ENCODE peak calls at places on chromosomes 5 and 9, in four cellular contexts. One of them, this sample, is unnamed.

GRCh38 chr9:69885474-69885929 is 64.9 kb downstream of the CFAP95 start:
- DNase-seq in GM10248: no peak
- DNase-seq in GM06990: no peak
- DNase-seq in coronary artery: no peak
- DNase-seq in this sample: no peak

GRCh38 chr5:59206132-59206581 is 623.3 kb downstream of the RAB3C start:
- DNase-seq in coronary artery: no peak
- DNase-seq in GM10248: no peak
- DNase-seq in GM06990: no peak
- DNase-seq in this sample: no peak

GRCh38 chr9:69433426-69433825 is 108.4 kb downstream of the ENTREP1 start:
- DNase-seq in coronary artery: no peak
- DNase-seq in GM10248: no peak
- DNase-seq in GM06990: no peak
- DNase-seq in this sample: no peak

GRCh38 chr9:113808391-113809191 is 67.5 kb upstream of the ZNF618 start:
- DNase-seq in GM06990: no peak
- DNase-seq in GM10248: peak
- DNase-seq in coronary artery: no peak
- DNase-seq in this sample: no peak

GRCh38 chr5:169258372-169259000 is 42.5 kb downstream of the SLIT3 start:
- DNase-seq in GM10248: no peak
- DNase-seq in coronary artery: no peak
- DNase-seq in GM06990: no peak
- DNase-seq in this sample: no peak

GRCh38 chr5:132203464-132203818 is 24.2 kb downstream of the P4HA2 start:
- DNase-seq in GM06990: no peak
- DNase-seq in GM10248: no peak
- DNase-seq in coronary artery: no peak
- DNase-seq in this sample: no peak

GRCh38 chr9:132572921-132573320 is 9.5 kb upstream of the BARHL1 start:
- DNase-seq in coronary artery: no peak
- DNase-seq in GM06990: no peak
- DNase-seq in GM10248: no peak
- DNase-seq in this sample: no peak

GRCh38 chr9:18947772-18948391 is 85.1 kb downstream of the SAXO1 start:
- DNase-seq in GM10248: no peak
- DNase-seq in coronary artery: no peak
- DNase-seq in GM06990: no peak
- DNase-seq in this sample: no peak

GRCh38 chr5:157328277-157328912 is 62.5 kb downstream of the CYFIP2 start:
- DNase-seq in coronary artery: no peak
- DNase-seq in GM06990: no peak
- DNase-seq in GM10248: peak
- DNase-seq in this sample: peak

GRCh38 chr5:108148715-108149139 is 233.2 kb downstream of the FBXL17 start:
- DNase-seq in GM06990: no peak
- DNase-seq in coronary artery: no peak
- DNase-seq in GM10248: no peak
- DNase-seq in this sample: peak

GRCh38 chr9:76876098-76876497 is 29.8 kb downstream of the PRUNE2 start:
- DNase-seq in GM10248: no peak
- DNase-seq in GM06990: no peak
- DNase-seq in coronary artery: no peak
- DNase-seq in this sample: no peak

GRCh38 chr9:37350486-37351190 is 71.9 kb upstream of the GRHPR start:
- DNase-seq in GM06990: no peak
- DNase-seq in GM10248: no peak
- DNase-seq in coronary artery: no peak
- DNase-seq in this sample: no peak

GRCh38 chr5:136020383-136021015 is 8.3 kb upstream of the TGFBI start:
- DNase-seq in coronary artery: peak
- DNase-seq in GM06990: no peak
- DNase-seq in GM10248: no peak
- DNase-seq in this sample: no peak

GRCh38 chr9:124280176-124280691 is 22.5 kb downstream of the NEK6 start:
- DNase-seq in GM10248: no peak
- DNase-seq in GM06990: no peak
- DNase-seq in coronary artery: peak
- DNase-seq in this sample: no peak

GRCh38 chr5:72767289-72768010 is 49.0 kb upstream of the TNPO1 start:
- DNase-seq in GM10248: no peak
- DNase-seq in coronary artery: no peak
- DNase-seq in GM06990: no peak
- DNase-seq in this sample: no peak

GRCh38 chr9:8521112-8521511 is 721.5 kb upstream of the DMAC1 start:
- DNase-seq in coronary artery: no peak
- DNase-seq in GM10248: no peak
- DNase-seq in GM06990: no peak
- DNase-seq in this sample: no peak

GRCh38 chr9:677461-678097 is 163.9 kb upstream of the DMRT1 start:
- DNase-seq in GM06990: no peak
- DNase-seq in GM10248: no peak
- DNase-seq in coronary artery: no peak
- DNase-seq in this sample: no peak

GRCh38 chr5:7714697-7715096 is 136.2 kb downstream of the CFAP90 start:
- DNase-seq in GM10248: no peak
- DNase-seq in coronary artery: no peak
- DNase-seq in GM06990: no peak
- DNase-seq in this sample: no peak

GRCh38 chr5:34735436-34736426 is 79.6 kb downstream of the RAI14 start:
- DNase-seq in coronary artery: no peak
- DNase-seq in GM10248: no peak
- DNase-seq in GM06990: no peak
- DNase-seq in this sample: no peak

GRCh38 chr9:86410281-86410680 is 56.1 kb upstream of the TUT7 start:
- DNase-seq in GM06990: no peak
- DNase-seq in coronary artery: no peak
- DNase-seq in GM10248: no peak
- DNase-seq in this sample: no peak

GRCh38 chr5:150064681-150065220 is 21.6 kb downstream of the CSF1R start:
- DNase-seq in coronary artery: no peak
- DNase-seq in GM06990: no peak
- DNase-seq in GM10248: no peak
- DNase-seq in this sample: no peak

GRCh38 chr5:4977421-4977820 is 162.7 kb upstream of the ADAMTS16 start:
- DNase-seq in GM10248: no peak
- DNase-seq in GM06990: no peak
- DNase-seq in coronary artery: no peak
- DNase-seq in this sample: no peak

GRCh38 chr9:116100711-116101111 is 52.9 kb upstream of the PAPPA start:
- DNase-seq in coronary artery: no peak
- DNase-seq in GM10248: no peak
- DNase-seq in GM06990: no peak
- DNase-seq in this sample: no peak

GRCh38 chr5:153267506-153267905 is 223.0 kb upstream of the GRIA1 start:
- DNase-seq in GM10248: no peak
- DNase-seq in coronary artery: no peak
- DNase-seq in GM06990: no peak
- DNase-seq in this sample: no peak

GRCh38 chr9:38677660-38678303 is 42.2 kb downstream of the FAM240B start:
- DNase-seq in coronary artery: no peak
- DNase-seq in GM10248: no peak
- DNase-seq in GM06990: no peak
- DNase-seq in this sample: no peak

GRCh38 chr9:7117676-7118561 is 360.1 kb downstream of the KDM4C start:
- DNase-seq in GM06990: peak
- DNase-seq in coronary artery: no peak
- DNase-seq in GM10248: peak
- DNase-seq in this sample: peak

GRCh38 chr5:42887094-42887493 is 75.4 kb upstream of the SELENOP start:
- DNase-seq in GM10248: no peak
- DNase-seq in coronary artery: no peak
- DNase-seq in GM06990: no peak
- DNase-seq in this sample: no peak

GRCh38 chr9:137435980-137436760 is 5.0 kb downstream of the ENTPD8 start:
- DNase-seq in GM06990: no peak
- DNase-seq in GM10248: no peak
- DNase-seq in coronary artery: no peak
- DNase-seq in this sample: no peak

GRCh38 chr5:140106101-140106500 is 7.8 kb upstream of the PURA start:
- DNase-seq in coronary artery: no peak
- DNase-seq in GM06990: no peak
- DNase-seq in GM10248: no peak
- DNase-seq in this sample: no peak

GRCh38 chr9:19173598-19174125 is 46.4 kb upstream of the PLIN2 start:
- DNase-seq in GM06990: no peak
- DNase-seq in coronary artery: no peak
- DNase-seq in GM10248: no peak
- DNase-seq in this sample: no peak

GRCh38 chr9:118644066-118644465 is 725.2 kb downstream of the BRINP1 start:
- DNase-seq in coronary artery: no peak
- DNase-seq in GM10248: no peak
- DNase-seq in GM06990: no peak
- DNase-seq in this sample: no peak

GRCh38 chr9:96875460-96876142 is 21.3 kb upstream of the ZNF782 start:
- DNase-seq in GM10248: peak
- DNase-seq in GM06990: peak
- DNase-seq in coronary artery: no peak
- DNase-seq in this sample: peak
- TF ChIP-seq CTCF in GM10248: peak
- TF ChIP-seq CTCF in GM06990: peak
- TF ChIP-seq CTCF in coronary artery: no peak
- TF ChIP-seq CTCF in this sample: no peak

DNA sequence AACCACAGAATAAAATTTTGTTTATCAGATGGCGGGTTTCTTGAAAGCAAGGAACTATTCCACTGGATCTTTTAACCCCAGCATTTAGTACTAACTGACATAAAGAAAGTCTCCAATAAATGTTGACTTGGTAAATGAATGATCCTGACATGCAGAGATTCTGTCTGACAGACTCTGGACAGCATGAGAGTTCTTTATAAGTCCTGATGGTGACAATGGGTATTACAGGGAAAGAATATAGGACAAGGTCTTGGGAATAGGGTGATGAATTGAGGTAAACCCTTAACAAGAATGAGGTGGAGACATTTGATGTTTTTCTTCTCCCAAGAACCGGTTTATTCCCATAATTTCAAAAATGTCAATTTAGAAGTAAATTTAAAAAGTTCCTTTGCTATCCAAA is 453.9 kb downstream of the TUSC1 start:
- DNase-seq in GM10248: no peak
- DNase-seq in GM06990: no peak
- DNase-seq in coronary artery: no peak
- DNase-seq in this sample: no peak
- TF ChIP-seq CTCF in GM10248: no peak
- TF ChIP-seq CTCF in GM06990: no peak
- TF ChIP-seq CTCF in coronary artery: no peak
- TF ChIP-seq CTCF in this sample: no peak

DNA sequence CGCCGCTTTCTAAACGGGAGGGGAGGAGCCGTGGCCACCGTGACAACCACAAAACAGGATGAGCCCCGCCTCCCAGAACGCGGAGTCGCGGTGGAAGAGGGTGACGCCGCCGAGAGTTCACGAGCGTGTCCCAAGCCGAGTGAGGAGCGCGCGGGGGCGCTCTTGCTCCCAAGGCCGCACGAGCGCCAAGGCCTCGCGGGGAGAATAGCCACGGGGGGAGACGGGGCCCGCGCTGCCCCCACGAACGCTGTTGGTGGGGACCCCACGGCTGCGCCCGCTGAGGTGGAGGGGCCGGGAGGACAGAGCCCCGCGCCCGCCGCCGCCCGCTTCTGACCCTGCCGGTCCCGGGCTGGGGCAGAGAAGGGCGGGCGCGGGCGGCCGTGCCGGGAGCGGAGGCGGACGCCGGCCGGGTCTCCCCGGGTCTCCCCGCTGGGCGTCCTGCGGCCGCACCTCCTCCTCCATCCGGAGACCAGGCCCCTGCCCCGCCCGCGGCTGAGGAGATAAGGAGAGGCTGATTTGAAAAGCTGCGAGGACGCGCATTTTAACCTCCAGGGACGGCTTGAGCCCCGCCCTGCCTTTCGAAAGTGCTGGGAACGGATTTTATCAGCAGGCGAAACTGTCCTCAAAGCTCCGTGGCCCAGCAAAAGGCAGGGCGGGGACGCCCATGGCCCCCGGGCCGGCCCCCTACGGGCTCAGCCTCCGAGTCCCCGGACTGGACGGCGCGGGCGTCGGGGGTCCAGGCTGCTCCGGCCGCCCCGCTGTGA is 3.8 kb upstream of the NKD2 start:
- DNase-seq in GM10248: no peak
- DNase-seq in coronary artery: no peak
- DNase-seq in GM06990: no peak
- DNase-seq in this sample: peak
- TF ChIP-seq CTCF in GM10248: peak
- TF ChIP-seq CTCF in coronary artery: no peak
- TF ChIP-seq CTCF in GM06990: peak
- TF ChIP-seq CTCF in this sample: peak

GRCh38 chr9:35566417-35566816 is 38.6 kb upstream of the TESK1 start:
- DNase-seq in coronary artery: peak
- DNase-seq in GM10248: no peak
- DNase-seq in GM06990: no peak
- DNase-seq in this sample: no peak
- TF ChIP-seq CTCF in coronary artery: no peak
- TF ChIP-seq CTCF in GM10248: no peak
- TF ChIP-seq CTCF in GM06990: no peak
- TF ChIP-seq CTCF in this sample: no peak

GRCh38 chr5:60399507-60399906 is 300.5 kb downstream of the DEPDC1B start:
- DNase-seq in GM10248: no peak
- DNase-seq in GM06990: no peak
- DNase-seq in coronary artery: no peak
- DNase-seq in this sample: no peak

DNA sequence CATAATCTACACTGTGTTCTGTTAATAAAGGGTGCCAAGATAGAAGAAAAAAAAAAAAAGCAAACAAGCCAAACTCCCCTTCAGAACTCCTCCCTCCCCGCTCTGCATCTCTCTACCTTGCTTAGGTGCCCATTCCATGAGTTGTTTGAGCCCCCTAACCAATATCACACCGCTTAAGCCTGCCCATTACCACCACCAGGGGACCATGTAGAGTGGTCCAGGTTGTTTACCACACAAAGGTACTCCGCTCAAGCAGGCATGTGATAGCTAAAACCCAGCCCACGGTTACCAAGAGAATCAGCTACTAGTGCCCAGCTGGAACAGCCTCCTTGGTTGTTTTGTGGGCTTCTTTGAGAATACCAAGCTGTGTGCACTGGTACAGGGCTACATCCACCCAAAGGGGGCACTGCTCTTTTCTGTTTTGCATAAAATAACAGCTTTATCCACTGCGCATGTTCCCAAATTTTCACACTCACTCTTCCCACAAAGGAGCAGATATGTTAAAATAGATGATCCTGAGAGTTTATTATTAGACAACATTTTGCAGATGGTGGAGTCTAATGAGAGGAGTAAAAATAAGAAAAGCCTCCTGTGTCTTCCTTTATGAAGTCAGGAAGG is 304.1 kb downstream of the DEPDC1B start:
- DNase-seq in GM06990: no peak
- DNase-seq in GM10248: no peak
- DNase-seq in coronary artery: no peak
- DNase-seq in this sample: no peak
- TF ChIP-seq CTCF in GM06990: no peak
- TF ChIP-seq CTCF in GM10248: no peak
- TF ChIP-seq CTCF in coronary artery: no peak
- TF ChIP-seq CTCF in this sample: no peak

This sample was measured in GM20000.